ENCODE peak calls at places on chromosomes 5 and 9, in seven cellular contexts. B, Z, J, R, E, M and I are unnamed samples.
A peak's percentile ranks its signal among the peaks of the same experiment; 100 is the strongest.

GRCh38 chr9:2043881-2044462 is 28.8 kb downstream of the SMARCA2 start:
- DNase-seq in R (no peak), E (no peak), M (no peak), Z (no peak), B (no peak), J (no peak), I (no peak)

GRCh38 chr5:151079838-151080619 is 805 bp downstream of the TNIP1 start:
- DNase-seq in J (peak; percentile 71), M (no peak), R (no peak), Z (no peak), E (no peak), B (no peak), I (no peak)

GRCh38 chr5:179128976-179129375 is 68.8 kb downstream of the ZNF354C start:
- DNase-seq in R (no peak), B (no peak), M (no peak), E (no peak), Z (no peak), J (no peak), I (no peak)

GRCh38 chr9:14616188-14616982 is 76.8 kb downstream of the ZDHHC21 start:
- DNase-seq in E (no peak), Z (no peak), J (peak; percentile 65), M (no peak), B (peak; percentile 23), R (no peak), I (no peak)

GRCh38 chr9:81562221-81563019 is 126.9 kb downstream of the TLE1 start:
- DNase-seq in M (no peak), R (no peak), Z (no peak), B (peak; percentile 24), E (no peak), J (peak; percentile 96), I (no peak)

GRCh38 chr5:143887302-143887638 is 75.3 kb downstream of the HMHB1 start:
- DNase-seq in E (no peak), B (no peak), R (no peak), Z (no peak), J (peak; percentile 68), M (no peak), I (no peak)

GRCh38 chr9:126720661-126721530 is 83.9 kb upstream of the ZBTB43 start:
- DNase-seq in J (no peak), M (no peak), R (no peak), B (no peak), Z (no peak), E (no peak), I (no peak)

GRCh38 chr5:172071244-172071875 is 64.9 kb upstream of the FBXW11 start:
- DNase-seq in M (no peak), R (no peak), J (no peak), B (no peak), E (no peak), Z (no peak), I (no peak)

GRCh38 chr9:82923410-82924242 is 139.3 kb downstream of the RASEF start:
- DNase-seq in R (no peak), E (no peak), J (no peak), M (no peak), B (no peak), Z (no peak), I (no peak)

GRCh38 chr5:142827934-142828576 is 57.9 kb downstream of the ARHGAP26 start:
- DNase-seq in E (no peak), B (no peak), J (peak; percentile 35), M (no peak), Z (no peak), R (no peak), I (no peak)

GRCh38 chr5:9766581-9766980 is 136.4 kb upstream of the TAS2R1 start:
- DNase-seq in E (no peak), B (no peak), J (no peak), M (no peak), Z (no peak), R (no peak), I (no peak)

GRCh38 chr9:11457809-11458785 is 845.3 kb upstream of the PTPRD start:
- DNase-seq in R (no peak), Z (no peak), J (peak; percentile 34), B (no peak), E (no peak), M (no peak), I (no peak)

GRCh38 chr9:107239474-107239873 is 43.6 kb upstream of the RAD23B start:
- DNase-seq in Z (no peak), B (no peak), M (no peak), J (peak; percentile 67), E (no peak), R (no peak), I (no peak)
- TF ChIP-seq CTCF in Z (peak; percentile 47), B (no peak), M (no peak), J (peak; percentile 23), E (no peak), R (peak; percentile 34), I (no peak)

GRCh38 chr9:133060417-133060841 is 1.4 kb upstream of the CEL start:
- DNase-seq in R (no peak), J (no peak), E (no peak), B (no peak), M (no peak), Z (no peak), I (no peak)
- TF ChIP-seq CTCF in R (peak; percentile 31), J (no peak), E (no peak), B (no peak), M (no peak), Z (no peak), I (peak; percentile 15)

DNA sequence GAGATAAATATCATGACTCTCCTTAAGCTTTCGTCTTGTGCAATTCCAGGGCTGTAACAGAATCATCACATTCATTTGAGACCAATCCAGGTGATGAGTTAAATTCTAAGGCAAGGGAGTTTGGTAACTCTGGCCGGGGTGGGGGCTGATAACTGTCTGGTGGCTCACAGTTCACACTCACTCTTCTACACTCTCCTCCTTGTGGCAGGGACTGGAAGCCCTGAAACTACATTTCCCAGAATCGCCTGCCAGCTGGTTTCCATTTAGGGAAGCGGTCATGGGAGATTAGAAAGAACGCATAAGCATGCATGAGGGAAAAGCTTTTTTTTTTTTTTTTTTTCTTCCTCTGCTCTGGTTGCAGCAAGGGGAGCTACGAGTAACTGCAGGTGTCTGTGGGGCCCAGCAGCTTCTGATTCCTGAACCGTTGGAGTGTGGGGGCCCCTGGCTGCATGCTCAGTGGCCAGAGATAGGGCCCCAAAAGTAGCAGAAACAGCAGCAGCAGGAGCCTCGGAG is 154.8 kb upstream of the TBC1D2 start:
- DNase-seq in R (no peak), B (peak; percentile 52), J (peak; percentile 14), Z (no peak), M (no peak), E (no peak), I (no peak)
- TF ChIP-seq CTCF in R (no peak), B (peak; percentile 60), J (no peak), Z (no peak), M (no peak), E (no peak), I (peak; percentile 32)

GRCh38 chr5:88398316-88398715 is 129.7 kb upstream of the TMEM161B start:
- DNase-seq in Z (no peak), E (no peak), R (no peak), B (no peak), J (no peak), M (no peak), I (no peak)

GRCh38 chr5:88394531-88395185 is 126.0 kb upstream of the TMEM161B start:
- DNase-seq in E (no peak), B (no peak), M (no peak), Z (no peak), R (no peak), J (no peak), I (no peak)

GRCh38 chr5:88393721-88394530 is 125.3 kb upstream of the TMEM161B start:
- DNase-seq in J (no peak), M (no peak), R (no peak), Z (no peak), B (no peak), E (no peak), I (no peak)

GRCh38 chr5:88396126-88396525 is 127.5 kb upstream of the TMEM161B start:
- DNase-seq in R (no peak), E (no peak), Z (no peak), M (no peak), J (no peak), B (no peak), I (no peak)

GRCh38 chr5:88396635-88397285 is 128.1 kb upstream of the TMEM161B start:
- DNase-seq in E (no peak), Z (no peak), J (no peak), B (no peak), M (no peak), R (no peak), I (no peak)
- TF ChIP-seq CTCF in E (no peak), Z (no peak), J (no peak), B (no peak), M (no peak), R (no peak), I (no peak)

DNA sequence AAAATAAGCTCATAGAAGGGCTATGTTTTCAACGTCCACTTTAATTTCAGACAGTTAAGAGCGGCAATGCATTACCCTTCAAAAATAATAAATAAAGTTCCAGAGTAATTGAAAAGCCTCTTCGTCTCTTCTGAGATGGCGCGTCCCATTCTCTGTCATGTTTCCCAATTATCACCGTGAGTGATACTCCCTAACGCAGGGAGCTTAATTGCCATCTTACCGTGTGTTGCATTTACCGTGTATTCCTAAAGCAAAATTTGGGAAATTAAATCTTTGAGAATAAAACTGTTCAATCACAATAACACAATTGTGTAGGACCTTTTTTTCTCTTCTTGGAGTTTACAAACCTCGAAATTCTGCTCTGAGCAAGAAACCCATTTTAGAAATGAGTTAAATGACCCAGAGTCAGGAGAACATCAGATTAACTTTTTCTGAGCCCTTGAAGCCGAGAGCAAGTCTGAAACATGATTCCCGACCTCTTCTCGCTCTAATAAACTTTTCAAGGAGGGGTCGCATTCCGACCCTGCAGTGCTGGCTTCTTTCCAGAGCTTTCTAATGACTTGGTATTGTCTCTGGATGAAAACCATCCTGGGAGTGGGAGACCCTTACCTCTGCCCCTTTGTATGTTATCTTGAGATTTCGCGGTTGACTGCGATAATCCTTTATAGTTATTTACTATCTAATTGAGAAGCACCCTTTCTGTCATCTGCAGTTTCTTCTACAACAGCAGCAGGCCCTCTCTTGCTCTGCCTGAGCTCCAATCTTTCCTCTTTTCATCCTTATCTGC is 251.5 kb downstream of the FSTL4 start:
- DNase-seq in M (no peak), Z (no peak), B (no peak), E (no peak), J (no peak), R (no peak), I (no peak)
- TF ChIP-seq CTCF in M (no peak), Z (no peak), B (no peak), E (no peak), J (no peak), R (no peak), I (no peak)

DNA sequence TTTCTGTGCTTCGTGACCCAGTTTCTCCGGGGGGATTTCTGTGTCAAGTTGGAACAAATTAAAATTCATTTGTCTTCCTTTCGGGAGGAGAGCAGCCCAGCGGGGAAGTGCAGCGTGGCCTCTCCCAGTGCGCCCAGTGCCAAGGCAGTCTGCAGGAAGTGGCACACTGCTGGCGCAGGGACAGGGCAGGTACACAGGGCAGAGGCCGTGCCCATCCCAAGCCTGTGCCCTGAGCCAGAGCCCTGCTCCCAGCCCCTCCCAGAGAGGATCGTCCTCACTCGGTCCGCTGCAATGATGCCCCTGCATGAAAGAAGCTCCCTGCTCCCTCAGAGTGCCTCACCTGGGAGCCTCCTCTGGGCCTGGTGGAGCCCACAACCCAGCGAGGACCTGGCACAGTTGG is 82.4 kb upstream of the PPP1R26 start:
- DNase-seq in J (no peak), Z (no peak), R (no peak), M (no peak), B (no peak), E (no peak), I (no peak)
- TF ChIP-seq CTCF in J (no peak), Z (no peak), R (no peak), M (no peak), B (no peak), E (no peak), I (no peak)